ENCODE peak calls at places on chromosomes 1 and 21, in four cellular contexts. One of them, this sample, is unnamed.

GRCh38 chr1:191943684-191944083 is 214.6 kb upstream of the RGS18 start:
- DNase-seq in GM04504: no peak
- DNase-seq in stimulated activated CD4-positive, alpha-beta T cell treated with anti-CD3 and anti-CD28 coated beads, Interleukin-1b, Interleukin-23, amount 100 ng/mL, for 24 hours: no peak
- DNase-seq in fibroblast of lung: no peak
- DNase-seq in this sample: no peak

GRCh38 chr1:218930000-218930399 is 243.7 kb upstream of the LYPLAL1 start:
- DNase-seq in GM04504: no peak
- DNase-seq in stimulated activated CD4-positive, alpha-beta T cell treated with anti-CD3 and anti-CD28 coated beads, Interleukin-1b, Interleukin-23, amount 100 ng/mL, for 24 hours: no peak
- DNase-seq in fibroblast of lung: no peak
- DNase-seq in this sample: no peak

GRCh38 chr21:29175408-29176147 is 45.1 kb downstream of the MAP3K7CL start:
- DNase-seq in GM04504: no peak
- DNase-seq in stimulated activated CD4-positive, alpha-beta T cell treated with anti-CD3 and anti-CD28 coated beads, Interleukin-1b, Interleukin-23, amount 100 ng/mL, for 24 hours: no peak
- DNase-seq in fibroblast of lung: no peak
- DNase-seq in this sample: no peak

GRCh38 chr1:150842343-150842742 is 34.1 kb downstream of the ARNT start:
- DNase-seq in GM04504: no peak
- DNase-seq in stimulated activated CD4-positive, alpha-beta T cell treated with anti-CD3 and anti-CD28 coated beads, Interleukin-1b, Interleukin-23, amount 100 ng/mL, for 24 hours: no peak
- DNase-seq in fibroblast of lung: no peak
- DNase-seq in this sample: no peak

GRCh38 chr1:227940791-227941241 is 6.9 kb downstream of the WNT9A start:
- DNase-seq in GM04504: no peak
- DNase-seq in stimulated activated CD4-positive, alpha-beta T cell treated with anti-CD3 and anti-CD28 coated beads, Interleukin-1b, Interleukin-23, amount 100 ng/mL, for 24 hours: no peak
- DNase-seq in fibroblast of lung: no peak
- DNase-seq in this sample: no peak

GRCh38 chr1:32759521-32759980 is 57.0 kb upstream of the SYNC start:
- DNase-seq in GM04504: no peak
- DNase-seq in stimulated activated CD4-positive, alpha-beta T cell treated with anti-CD3 and anti-CD28 coated beads, Interleukin-1b, Interleukin-23, amount 100 ng/mL, for 24 hours: no peak
- DNase-seq in fibroblast of lung: no peak
- DNase-seq in this sample: no peak

GRCh38 chr1:107695341-107695740 is 269.6 kb downstream of the VAV3 start:
- DNase-seq in GM04504: no peak
- DNase-seq in stimulated activated CD4-positive, alpha-beta T cell treated with anti-CD3 and anti-CD28 coated beads, Interleukin-1b, Interleukin-23, amount 100 ng/mL, for 24 hours: no peak
- DNase-seq in fibroblast of lung: peak
- DNase-seq in this sample: no peak

GRCh38 chr1:237152506-237153335 is 110.7 kb downstream of the RYR2 start:
- DNase-seq in GM04504: no peak
- DNase-seq in stimulated activated CD4-positive, alpha-beta T cell treated with anti-CD3 and anti-CD28 coated beads, Interleukin-1b, Interleukin-23, amount 100 ng/mL, for 24 hours: no peak
- DNase-seq in fibroblast of lung: no peak
- DNase-seq in this sample: no peak

GRCh38 chr21:42636535-42636914 is 16.9 kb upstream of the PDE9A start:
- DNase-seq in GM04504: peak
- DNase-seq in stimulated activated CD4-positive, alpha-beta T cell treated with anti-CD3 and anti-CD28 coated beads, Interleukin-1b, Interleukin-23, amount 100 ng/mL, for 24 hours: no peak
- DNase-seq in fibroblast of lung: peak
- DNase-seq in this sample: no peak

GRCh38 chr1:160205242-160205973 is at the start of gene PEA15:
- DNase-seq in GM04504: no peak
- DNase-seq in stimulated activated CD4-positive, alpha-beta T cell treated with anti-CD3 and anti-CD28 coated beads, Interleukin-1b, Interleukin-23, amount 100 ng/mL, for 24 hours: peak
- DNase-seq in fibroblast of lung: peak
- DNase-seq in this sample: peak

GRCh38 chr1:201206152-201206551 is 15.5 kb downstream of the IGFN1 start:
- DNase-seq in GM04504: no peak
- DNase-seq in stimulated activated CD4-positive, alpha-beta T cell treated with anti-CD3 and anti-CD28 coated beads, Interleukin-1b, Interleukin-23, amount 100 ng/mL, for 24 hours: no peak
- DNase-seq in fibroblast of lung: no peak
- DNase-seq in this sample: no peak

GRCh38 chr1:186738896-186739295 is 58.7 kb upstream of the PTGS2 start:
- DNase-seq in GM04504: no peak
- DNase-seq in stimulated activated CD4-positive, alpha-beta T cell treated with anti-CD3 and anti-CD28 coated beads, Interleukin-1b, Interleukin-23, amount 100 ng/mL, for 24 hours: no peak
- DNase-seq in fibroblast of lung: no peak
- DNase-seq in this sample: no peak

GRCh38 chr1:101055623-101056022 is 30.0 kb upstream of the DPH5 start:
- DNase-seq in GM04504: no peak
- DNase-seq in stimulated activated CD4-positive, alpha-beta T cell treated with anti-CD3 and anti-CD28 coated beads, Interleukin-1b, Interleukin-23, amount 100 ng/mL, for 24 hours: no peak
- DNase-seq in fibroblast of lung: no peak
- DNase-seq in this sample: no peak

GRCh38 chr1:43152866-43153265 is 19.2 kb downstream of the EBNA1BP2 start:
- DNase-seq in GM04504: no peak
- DNase-seq in stimulated activated CD4-positive, alpha-beta T cell treated with anti-CD3 and anti-CD28 coated beads, Interleukin-1b, Interleukin-23, amount 100 ng/mL, for 24 hours: no peak
- DNase-seq in fibroblast of lung: peak
- DNase-seq in this sample: no peak

GRCh38 chr1:52601519-52601918 is 652 bp upstream of the GPX7 start:
- DNase-seq in GM04504: no peak
- DNase-seq in stimulated activated CD4-positive, alpha-beta T cell treated with anti-CD3 and anti-CD28 coated beads, Interleukin-1b, Interleukin-23, amount 100 ng/mL, for 24 hours: no peak
- DNase-seq in fibroblast of lung: no peak
- DNase-seq in this sample: no peak

GRCh38 chr1:59903136-59903754 is 23.3 kb downstream of the CYP2J2 start:
- DNase-seq in GM04504: no peak
- DNase-seq in stimulated activated CD4-positive, alpha-beta T cell treated with anti-CD3 and anti-CD28 coated beads, Interleukin-1b, Interleukin-23, amount 100 ng/mL, for 24 hours: no peak
- DNase-seq in fibroblast of lung: peak
- DNase-seq in this sample: peak

GRCh38 chr1:85464497-85465098 is 361 bp downstream of the DDAH1 start:
- DNase-seq in GM04504: peak
- DNase-seq in stimulated activated CD4-positive, alpha-beta T cell treated with anti-CD3 and anti-CD28 coated beads, Interleukin-1b, Interleukin-23, amount 100 ng/mL, for 24 hours: no peak
- DNase-seq in fibroblast of lung: peak
- DNase-seq in this sample: peak

GRCh38 chr1:64209221-64209620 is 5.8 kb downstream of the UBE2U start:
- DNase-seq in GM04504: no peak
- DNase-seq in stimulated activated CD4-positive, alpha-beta T cell treated with anti-CD3 and anti-CD28 coated beads, Interleukin-1b, Interleukin-23, amount 100 ng/mL, for 24 hours: no peak
- DNase-seq in fibroblast of lung: no peak
- DNase-seq in this sample: no peak

GRCh38 chr1:25718738-25719137 is 81.3 kb upstream of the SELENON start:
- DNase-seq in GM04504: no peak
- DNase-seq in stimulated activated CD4-positive, alpha-beta T cell treated with anti-CD3 and anti-CD28 coated beads, Interleukin-1b, Interleukin-23, amount 100 ng/mL, for 24 hours: no peak
- DNase-seq in fibroblast of lung: no peak
- DNase-seq in this sample: no peak

GRCh38 chr1:53949023-53949611 is 3.0 kb downstream of the LRRC42 start:
- DNase-seq in GM04504: no peak
- DNase-seq in stimulated activated CD4-positive, alpha-beta T cell treated with anti-CD3 and anti-CD28 coated beads, Interleukin-1b, Interleukin-23, amount 100 ng/mL, for 24 hours: no peak
- DNase-seq in fibroblast of lung: peak
- DNase-seq in this sample: peak

GRCh38 chr21:26819944-26820343 is 25.3 kb downstream of the ADAMTS1 start:
- DNase-seq in GM04504: no peak
- DNase-seq in stimulated activated CD4-positive, alpha-beta T cell treated with anti-CD3 and anti-CD28 coated beads, Interleukin-1b, Interleukin-23, amount 100 ng/mL, for 24 hours: no peak
- DNase-seq in fibroblast of lung: no peak
- DNase-seq in this sample: no peak

GRCh38 chr1:64082459-64082858 is 121.0 kb upstream of the UBE2U start:
- DNase-seq in GM04504: no peak
- DNase-seq in stimulated activated CD4-positive, alpha-beta T cell treated with anti-CD3 and anti-CD28 coated beads, Interleukin-1b, Interleukin-23, amount 100 ng/mL, for 24 hours: no peak
- DNase-seq in fibroblast of lung: peak
- DNase-seq in this sample: no peak

GRCh38 chr1:223183268-223183862 is 40.3 kb upstream of the TLR5 start:
- DNase-seq in GM04504: no peak
- DNase-seq in stimulated activated CD4-positive, alpha-beta T cell treated with anti-CD3 and anti-CD28 coated beads, Interleukin-1b, Interleukin-23, amount 100 ng/mL, for 24 hours: no peak
- DNase-seq in fibroblast of lung: no peak
- DNase-seq in this sample: no peak

GRCh38 chr1:170494369-170494768 is 37.6 kb upstream of the GORAB start:
- DNase-seq in GM04504: no peak
- DNase-seq in stimulated activated CD4-positive, alpha-beta T cell treated with anti-CD3 and anti-CD28 coated beads, Interleukin-1b, Interleukin-23, amount 100 ng/mL, for 24 hours: no peak
- DNase-seq in fibroblast of lung: peak
- DNase-seq in this sample: no peak

GRCh38 chr1:112791723-112792104 is 76.6 kb upstream of the PPM1J start:
- DNase-seq in GM04504: no peak
- DNase-seq in stimulated activated CD4-positive, alpha-beta T cell treated with anti-CD3 and anti-CD28 coated beads, Interleukin-1b, Interleukin-23, amount 100 ng/mL, for 24 hours: no peak
- DNase-seq in fibroblast of lung: no peak
- DNase-seq in this sample: no peak

GRCh38 chr1:226754097-226754496 is 15.0 kb upstream of the ITPKB start:
- DNase-seq in GM04504: no peak
- DNase-seq in stimulated activated CD4-positive, alpha-beta T cell treated with anti-CD3 and anti-CD28 coated beads, Interleukin-1b, Interleukin-23, amount 100 ng/mL, for 24 hours: no peak
- DNase-seq in fibroblast of lung: no peak
- DNase-seq in this sample: no peak

GRCh38 chr1:244450597-244451538 is 841 bp downstream of the ADSS2 start:
- DNase-seq in GM04504: peak
- DNase-seq in stimulated activated CD4-positive, alpha-beta T cell treated with anti-CD3 and anti-CD28 coated beads, Interleukin-1b, Interleukin-23, amount 100 ng/mL, for 24 hours: no peak
- DNase-seq in fibroblast of lung: peak
- DNase-seq in this sample: no peak

This sample was measured in H1.